ENCODE peak calls at places on chromosomes 16 and 17, in four cellular contexts. B is IMR-90, I is K562, N is GM12878. O is an unnamed sample.

GRCh38 chr16:31167315-31167714 is 12.6 kb upstream of the FUS start:
- DNase-seq in N (no peak), B (no peak), I (no peak), O (no peak)

GRCh38 chr17:58513391-58513912 is 986 bp downstream of the MTMR4 start:
- DNase-seq in N (no peak), I (no peak), B (no peak), O (no peak)

GRCh38 chr17:81350320-81350686 is 45.0 kb upstream of the BAHCC1 start:
- DNase-seq in N (no peak), B (no peak), I (no peak), O (no peak)

GRCh38 chr17:51957746-51958145 is 200.8 kb downstream of the CA10 start:
- DNase-seq in I (no peak), N (no peak), B (no peak), O (no peak)

GRCh38 chr17:76382305-76382802 is 2.1 kb upstream of the SPHK1 start:
- DNase-seq in N (no peak), B (peak; percentile 67), I (no peak), O (no peak)

GRCh38 chr17:40313660-40314556 is 4.9 kb downstream of the RARA start:
- DNase-seq in B (no peak), N (no peak), I (no peak), O (peak; percentile 61)

GRCh38 chr16:31134625-31135534 is 647 bp downstream of the PRSS8 start:
- DNase-seq in N (no peak), B (no peak), I (no peak), O (no peak)

GRCh38 chr16:22743401-22743800 is 70.6 kb upstream of the HS3ST2 start:
- DNase-seq in N (no peak), B (no peak), I (no peak), O (no peak)

GRCh38 chr16:73949574-73950348 is 346.9 kb upstream of the PSMD7 start:
- DNase-seq in B (peak; percentile 83), N (no peak), I (no peak), O (peak; percentile 28)

GRCh38 chr17:40949406-40949805 is 12.0 kb upstream of the KRT23 start:
- DNase-seq in N (no peak), I (no peak), B (no peak), O (no peak)

GRCh38 chr16:12815361-12815760 is 11.7 kb upstream of the CPPED1 start:
- DNase-seq in I (no peak), N (no peak), B (no peak), O (no peak)

GRCh38 chr17:48102700-48103378 is 1.6 kb upstream of the CBX1 start:
- DNase-seq in B (no peak), N (no peak), I (no peak), O (peak; percentile 63)

GRCh38 chr17:13597723-13598347 is 3.9 kb downstream of the HS3ST3A1 start:
- DNase-seq in I (peak; percentile 25), N (no peak), B (peak; percentile 64), O (peak; percentile 41)

GRCh38 chr16:67190041-67190440 is at the start of gene EXOC3L1:
- DNase-seq in I (no peak), B (no peak), N (no peak), O (no peak)

GRCh38 chr16:49986351-49987124 is 38.5 kb upstream of the CNEP1R1 start:
- DNase-seq in B (peak; percentile 27), I (peak; percentile 38), N (no peak), O (no peak)

GRCh38 chr16:56871172-56871593 is 6.2 kb downstream of the SLC12A3 start:
- DNase-seq in B (peak; percentile 53), N (peak; percentile 49), I (no peak), O (peak; percentile 28)

GRCh38 chr16:27860091-27860490 is 203.4 kb downstream of the GSG1L start:
- DNase-seq in N (no peak), B (no peak), I (no peak), O (no peak)

GRCh38 chr17:36931096-36931696 is 6.1 kb upstream of the LHX1 start:
- DNase-seq in N (no peak), B (no peak), I (no peak), O (no peak)

DNA sequence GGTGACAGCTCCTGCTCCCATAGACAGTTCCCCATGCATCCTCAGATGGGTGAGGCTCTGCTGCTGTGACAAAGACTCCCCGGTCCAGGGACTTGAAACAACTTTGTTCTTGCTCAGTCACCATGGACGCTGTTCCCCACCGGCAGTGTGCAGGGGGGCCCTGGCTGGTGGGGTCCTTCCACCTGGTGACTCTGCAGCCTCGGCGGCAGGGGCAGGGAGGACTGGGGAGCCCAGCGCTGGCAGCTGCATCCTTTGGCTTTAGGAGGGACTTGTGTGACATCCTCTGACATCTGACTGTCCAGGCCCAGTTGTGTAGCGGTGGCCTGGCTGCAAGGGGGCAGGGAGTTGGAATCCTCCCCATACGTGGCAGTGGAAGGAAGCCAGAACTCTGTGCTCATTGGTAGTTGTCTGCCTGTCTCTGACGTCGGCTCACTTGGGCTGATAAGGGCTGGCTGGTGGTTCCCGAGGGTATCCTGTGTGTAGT is 107.3 kb downstream of the CMIP start:
- DNase-seq in B (peak; percentile 71), N (no peak), I (peak; percentile 51), O (no peak)
- TF ChIP-seq ELK1 in B (no peak), N (no peak), I (no peak), O (no peak)

GRCh38 chr17:79796570-79797491 is at the start of gene CBX8:
- DNase-seq in N (peak; percentile 94), I (peak; percentile 99), B (peak; percentile 99), O (peak; percentile 98)
- TF ChIP-seq POLR2A in N (peak; percentile 83), I (peak; percentile 80), B (peak; percentile 55), O (peak; percentile 74)

DNA sequence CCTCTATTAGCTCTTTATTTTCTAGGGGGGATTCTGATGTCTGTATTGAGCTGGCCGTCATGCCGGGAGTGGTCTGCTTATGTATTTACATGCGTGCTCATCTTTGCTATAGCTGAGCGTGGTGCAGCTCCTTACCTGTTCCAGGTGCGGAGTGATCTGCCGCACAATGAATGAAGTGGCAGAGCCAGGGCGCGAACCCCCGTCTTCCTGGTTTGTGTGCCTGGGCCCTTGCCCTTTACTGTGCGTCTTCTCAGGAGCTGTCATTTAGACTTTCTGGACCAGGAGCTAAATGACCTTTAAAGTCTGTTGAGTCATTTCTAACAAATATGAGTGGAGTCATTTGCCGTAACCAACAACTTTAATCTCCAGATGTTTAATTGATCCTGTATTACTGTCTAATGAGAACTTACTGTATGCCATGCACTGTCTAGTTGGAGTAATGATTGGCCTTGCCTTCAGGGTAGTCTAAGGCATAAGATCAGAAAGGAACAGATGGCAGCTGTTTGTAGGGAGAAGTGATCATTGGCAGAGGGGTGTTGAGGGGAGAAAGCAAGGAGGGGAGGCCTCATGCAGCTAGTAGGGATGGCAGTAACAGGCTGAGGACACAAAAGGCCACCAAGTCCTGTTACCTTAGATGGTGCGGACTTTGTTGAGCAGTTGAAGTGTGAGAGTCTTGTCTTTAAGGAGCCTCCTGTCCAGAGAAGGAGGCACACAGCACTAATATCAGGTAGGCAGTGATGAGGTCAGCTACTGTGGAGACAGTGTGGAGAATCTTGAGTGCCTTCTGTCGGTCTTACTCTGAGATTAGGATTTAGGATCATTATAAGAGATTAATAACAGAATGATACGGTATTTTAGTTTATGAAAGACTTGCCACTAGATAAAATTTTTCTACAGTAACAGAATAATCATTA is 53.9 kb downstream of the USP10 start:
- DNase-seq in I (no peak), N (no peak), B (no peak), O (no peak)
- TF ChIP-seq ELK1 in I (no peak), N (no peak), B (no peak), O (no peak)

DNA sequence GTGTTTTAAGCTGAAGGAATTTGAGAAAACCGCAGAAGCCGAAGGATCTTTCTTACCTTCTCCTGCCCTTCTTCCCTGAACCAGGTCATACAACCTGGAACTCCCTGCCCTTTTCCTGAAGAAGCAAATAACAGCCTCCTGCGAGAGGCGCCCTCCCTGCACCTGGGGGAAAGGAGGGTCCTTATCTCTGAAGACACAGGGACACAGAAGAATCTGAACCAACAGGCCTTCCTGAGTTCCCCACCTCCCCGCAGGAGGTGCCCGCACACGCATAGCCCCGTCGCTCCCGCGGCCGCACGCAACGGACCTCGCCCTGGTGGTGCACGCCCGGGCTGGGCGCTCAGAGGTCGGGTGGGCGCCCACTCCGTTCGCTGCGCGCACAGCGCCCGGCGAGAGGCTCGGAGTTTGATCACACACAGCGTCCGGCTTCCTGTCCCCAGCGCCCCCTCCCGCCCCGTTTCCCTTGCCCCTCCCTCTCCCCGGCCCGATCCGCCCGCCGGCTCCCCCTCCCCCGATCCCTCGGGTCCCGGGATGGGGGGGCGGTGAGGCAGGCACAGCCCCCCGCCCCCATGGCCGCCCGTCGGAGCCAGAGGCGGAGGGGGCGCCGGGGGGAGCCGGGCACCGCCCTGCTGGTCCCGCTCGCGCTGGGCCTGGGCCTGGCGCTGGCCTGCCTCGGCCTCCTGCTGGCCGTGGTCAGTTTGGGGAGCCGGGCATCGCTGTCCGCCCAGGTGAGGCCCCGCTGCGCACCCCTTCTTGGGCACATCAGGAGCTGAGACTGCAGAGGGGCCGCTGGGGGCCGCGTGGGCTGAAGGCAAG is at the start of gene TNFSF12:
- DNase-seq in I (peak; percentile 60), B (peak; percentile 7), N (no peak), O (no peak)
- TF ChIP-seq POLR2A in I (no peak), B (no peak), N (peak; percentile 74), O (peak; percentile 82)

GRCh38 chr16:47876494-47876893 is 279.3 kb downstream of the ABCC12 start:
- DNase-seq in N (no peak), I (no peak), B (no peak), O (no peak)
- TF ChIP-seq ELK1 in N (no peak), I (no peak), B (no peak), O (no peak)

DNA sequence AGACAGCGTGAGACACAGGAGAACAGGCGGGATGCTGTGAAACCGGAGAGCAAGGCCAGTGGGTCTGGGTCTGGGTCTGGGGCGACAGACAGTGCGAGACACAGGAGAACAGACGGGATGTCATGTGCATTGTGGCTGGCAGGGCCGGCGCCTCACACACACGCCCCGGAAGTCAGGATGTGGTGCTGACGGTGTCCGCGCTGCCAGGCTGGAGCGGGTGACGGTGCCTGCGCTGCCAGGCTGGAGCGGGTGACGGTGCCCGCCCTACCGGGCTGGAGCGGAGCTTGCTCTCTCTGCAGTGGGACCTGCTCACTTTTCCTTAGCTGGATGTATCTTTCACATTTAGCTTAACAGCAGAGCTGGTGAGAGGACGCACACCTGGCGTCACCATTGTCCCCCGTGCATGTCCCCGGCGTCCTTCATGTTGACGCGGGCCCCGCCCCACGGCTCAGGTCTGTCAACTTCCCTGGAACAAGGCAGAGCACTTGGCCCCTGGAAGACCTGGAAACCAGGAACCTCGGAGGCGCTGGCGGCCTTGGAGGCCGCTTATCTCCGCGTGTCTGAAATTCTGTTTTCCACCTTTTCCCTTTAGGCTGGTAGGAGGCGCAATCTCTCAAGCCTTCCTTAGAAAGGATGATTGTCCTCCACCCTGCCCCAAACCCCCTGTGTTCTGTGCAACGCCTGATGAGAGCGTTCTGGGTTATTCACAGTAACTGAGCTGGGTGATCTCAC is 43.1 kb upstream of the ZNF750 start:
- DNase-seq in B (no peak), N (no peak), I (no peak), O (no peak)
- TF ChIP-seq POLR2A in B (no peak), N (peak; percentile 15), I (no peak), O (no peak)

GRCh38 chr17:17051791-17052461 is 9.7 kb downstream of the MPRIP start:
- DNase-seq in I (no peak), B (peak; percentile 15), N (no peak), O (no peak)
- TF ChIP-seq ELK1 in I (no peak), B (no peak), N (no peak), O (no peak)